ENCODE peak calls at places on chromosomes 5 and 9, in nine cellular contexts. M is left lung, R is gastrocnemius medialis, W is heart right ventricle, X is fibroblast of mammary gland, U is adipocyte, Q is GM23338, B is AG04449, J is mammary epithelial cell. Y is an unnamed sample.
A peak's percentile ranks its signal among the peaks of the same experiment; 100 is the strongest.

GRCh38 chr5:64637837-64638443 is 52.4 kb upstream of the SHISAL2B start:
- DNase-seq in X (no peak), Q (peak; percentile 46), U (no peak), M (no peak), W (no peak), B (no peak), R (no peak), J (no peak), Y (no peak)

GRCh38 chr9:589723-590122 is 251.8 kb upstream of the DMRT1 start:
- DNase-seq in U (peak; percentile 51), Q (peak; percentile 36), B (peak; percentile 26), X (peak; percentile 8), R (no peak), M (no peak), W (no peak), J (peak; percentile 11), Y (no peak)

GRCh38 chr5:143800715-143801114 is 11.2 kb upstream of the HMHB1 start:
- DNase-seq in X (no peak), J (no peak), Q (no peak), U (peak; percentile 9), R (no peak), W (no peak), B (no peak), M (no peak), Y (no peak)

GRCh38 chr5:134446938-134447337 is 35.3 kb upstream of the CDKN2AIPNL start:
- DNase-seq in R (peak; percentile 9), W (no peak), J (no peak), M (no peak), B (no peak), X (no peak), Q (peak; percentile 43), U (no peak), Y (no peak)

GRCh38 chr5:142826741-142827492 is 56.7 kb downstream of the ARHGAP26 start:
- DNase-seq in B (no peak), M (no peak), U (peak; percentile 66), J (peak; percentile 82), W (no peak), X (peak; percentile 67), Q (no peak), R (no peak), Y (peak; percentile 69)

GRCh38 chr9:125409217-125409636 is 147.6 kb downstream of the GAPVD1 start:
- DNase-seq in R (no peak), B (no peak), U (no peak), J (no peak), W (no peak), X (peak; percentile 15), M (no peak), Q (peak; percentile 69), Y (no peak)

GRCh38 chr5:64790210-64790609 is 21.5 kb downstream of the CWC27 start:
- DNase-seq in R (no peak), U (no peak), B (no peak), J (peak; percentile 40), W (no peak), Q (no peak), X (peak; percentile 36), M (no peak), Y (no peak)

GRCh38 chr5:96381526-96381925 is 51.5 kb downstream of the PCSK1 start:
- DNase-seq in B (no peak), Q (peak; percentile 12), R (no peak), M (no peak), U (no peak), J (no peak), X (no peak), W (no peak), Y (no peak)

GRCh38 chr5:173984218-173984617 is 4.8 kb upstream of the C5orf47 start:
- DNase-seq in W (no peak), U (peak; percentile 40), J (no peak), R (no peak), X (peak; percentile 15), B (no peak), Q (peak; percentile 82), M (no peak), Y (no peak)

GRCh38 chr5:69492391-69493234 is at the start of gene OCLN:
- DNase-seq in U (peak; percentile 50), J (peak; percentile 89), R (no peak), B (no peak), W (peak; percentile 19), X (no peak), M (peak; percentile 75), Q (peak; percentile 95), Y (peak; percentile 86)

GRCh38 chr9:92332577-92333287 is 7.0 kb downstream of the CENPP start:
- DNase-seq in Q (no peak), W (no peak), U (peak; percentile 60), B (peak; percentile 19), M (no peak), J (no peak), X (peak; percentile 51), R (no peak), Y (no peak)

GRCh38 chr5:20088361-20088760 is 100.4 kb upstream of the CDH18 start:
- DNase-seq in Q (no peak), W (no peak), U (no peak), M (no peak), B (no peak), J (no peak), R (no peak), X (no peak), Y (no peak)

GRCh38 chr5:6584101-6584645 is 48.7 kb downstream of the NSUN2 start:
- DNase-seq in X (no peak), Q (no peak), J (no peak), R (no peak), B (no peak), U (no peak), W (no peak), M (no peak), Y (no peak)

GRCh38 chr5:80255752-80256479 is at the start of gene SERINC5:
- DNase-seq in Q (peak; percentile 83), W (peak; percentile 88), X (peak; percentile 68), B (no peak), J (peak; percentile 79), R (peak; percentile 71), M (peak; percentile 93), U (peak; percentile 92), Y (peak; percentile 85)

GRCh38 chr9:101778332-101778731 is 39.9 kb upstream of the GRIN3A start:
- DNase-seq in U (no peak), X (no peak), B (no peak), R (no peak), M (no peak), W (no peak), Q (no peak), J (no peak), Y (no peak)

GRCh38 chr5:43038523-43038989 is 1.6 kb downstream of the ANXA2R start:
- DNase-seq in U (peak; percentile 43), W (no peak), X (no peak), R (no peak), Q (peak; percentile 46), J (no peak), B (no peak), M (no peak), Y (no peak)
- H3K4me3 ChIP-seq in U (peak overlapping the region; percentile 72), W (peak overlapping the region; percentile 66), X (no peak overlapping the region), R (peak overlapping the region; percentile 93), Q (peak overlapping the region; percentile 8), J (peak overlapping the region; percentile 42), B (peak overlapping the region; percentile 49), M (peak overlapping the region; percentile 45), Y (peak overlapping the region; percentile 38)

DNA sequence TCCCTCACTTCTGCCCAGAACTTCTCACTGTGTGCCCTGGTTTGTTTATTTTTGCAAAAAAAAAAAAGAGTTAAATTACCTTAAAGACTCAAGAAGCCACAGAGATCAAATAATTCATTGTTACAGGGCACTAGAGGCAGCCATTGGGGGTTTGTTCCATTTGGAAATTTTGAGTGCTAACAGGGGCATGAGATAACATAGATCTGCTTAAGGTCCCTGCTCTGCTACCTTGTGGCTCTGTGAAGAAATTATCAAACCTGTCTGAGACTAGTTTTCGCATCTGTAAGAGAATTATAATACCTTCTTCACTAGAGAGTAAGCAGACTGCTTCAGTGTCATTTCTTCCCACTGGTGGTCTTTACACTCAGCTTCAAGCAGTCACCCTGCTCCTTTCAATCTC is 394 bp downstream of the TLR4 start:
- DNase-seq in M (no peak), U (no peak), B (no peak), X (no peak), J (peak; percentile 14), R (no peak), W (no peak), Q (no peak), Y (no peak)
- H3K4me3 ChIP-seq in M (peak overlapping the region; percentile 32), U (peak overlapping the region; percentile 88), B (peak overlapping the region; percentile 45), X (peak overlapping the region; percentile 50), J (peak overlapping the region; percentile 33), R (peak overlapping the region; percentile 59), W (peak overlapping the region; percentile 66), Q (no peak overlapping the region), Y (peak overlapping the region; percentile 40)

GRCh38 chr9:129654641-129655040 is 10.8 kb upstream of the PRRX2 start:
- DNase-seq in W (no peak), J (no peak), R (no peak), Q (no peak), M (no peak), X (no peak), B (no peak), U (no peak), Y (no peak)
- H3K4me3 ChIP-seq in W (no peak overlapping the region), J (no peak overlapping the region), R (no peak overlapping the region), Q (no peak overlapping the region), M (no peak overlapping the region), X (no peak overlapping the region), B (no peak overlapping the region), U (no peak overlapping the region), Y (no peak overlapping the region)

GRCh38 chr9:89606049-89606481 is 1.3 kb downstream of the GADD45G start:
- DNase-seq in Q (peak; percentile 65), B (no peak), U (peak; percentile 79), R (peak; percentile 75), M (peak; percentile 86), X (peak; percentile 75), W (peak; percentile 78), J (peak; percentile 77), Y (peak; percentile 86)

GRCh38 chr9:89605181-89606048 is 603 bp downstream of the GADD45G start:
- DNase-seq in Q (peak; percentile 68), R (peak; percentile 57), X (peak; percentile 52), W (peak; percentile 68), B (no peak), U (peak; percentile 51), M (peak; percentile 68), J (peak; percentile 33), Y (peak; percentile 57)

GRCh38 chr9:89604463-89605180 is at the start of gene GADD45G:
- DNase-seq in J (peak; percentile 73), U (peak; percentile 78), R (peak; percentile 88), W (peak; percentile 89), M (peak; percentile 95), B (no peak), X (peak; percentile 78), Q (peak; percentile 98), Y (peak; percentile 94)

GRCh38 chr9:89608646-89609335 is 4.0 kb downstream of the GADD45G start:
- DNase-seq in X (no peak), M (no peak), Q (no peak), B (no peak), R (no peak), W (no peak), U (no peak), J (no peak), Y (no peak)

DNA sequence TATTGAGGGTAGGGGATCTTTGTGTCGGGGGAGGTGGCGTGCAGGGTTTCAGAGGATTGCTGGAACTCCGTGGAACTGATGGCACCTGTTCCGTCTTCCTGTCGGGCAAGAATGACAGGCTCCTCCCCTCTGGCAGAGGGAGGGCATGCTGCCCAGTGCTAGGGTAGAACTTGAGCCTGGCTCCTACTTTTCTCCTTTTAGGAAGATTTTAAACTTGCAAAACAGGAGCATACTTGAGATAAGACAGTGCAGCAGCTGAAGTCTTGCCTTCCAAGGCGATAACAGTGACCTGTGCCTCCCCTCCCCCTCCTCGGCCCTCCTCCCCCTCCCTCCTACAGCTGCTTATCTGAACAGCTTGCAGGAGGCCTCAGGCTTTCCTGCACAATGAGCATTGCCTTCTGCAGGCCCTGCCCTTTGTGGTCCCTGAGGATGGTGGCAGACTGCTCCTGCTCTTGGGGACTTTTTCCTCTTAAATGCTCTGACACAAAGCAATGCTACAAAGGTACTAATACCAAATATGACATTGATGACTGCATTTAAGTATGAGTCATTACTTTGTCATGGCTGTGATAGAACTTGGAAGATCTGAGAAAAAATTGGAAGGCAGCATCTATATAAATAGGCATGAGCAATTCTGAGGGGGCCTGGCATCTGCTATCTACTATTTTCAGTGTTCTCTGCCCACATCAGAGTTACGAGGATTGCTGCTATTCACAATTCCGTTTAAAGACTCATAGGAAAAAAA is 1.9 kb downstream of the GADD45G start:
- DNase-seq in M (peak; percentile 60), Q (peak; percentile 43), W (peak; percentile 34), U (peak; percentile 7), R (peak; percentile 76), B (no peak), J (peak; percentile 24), X (peak; percentile 49), Y (peak; percentile 78)
- H3K4me3 ChIP-seq in M (peak overlapping the region; percentile 61), Q (peak overlapping the region; percentile 94), W (peak overlapping the region; percentile 85), U (peak overlapping the region; percentile 84), R (peak overlapping the region; percentile 73), B (no peak overlapping the region), J (no peak overlapping the region), X (no peak overlapping the region), Y (peak overlapping the region; percentile 73)

Y was measured in stomach.